ENCODE peak calls at places on chromosomes 3 and 15, in seven cellular contexts. One of them, this sample, is unnamed.
A peak's percentile ranks its signal among the peaks of the same experiment; 100 is the strongest.

GRCh38 chr3:185477316-185477715 is 21.5 kb downstream of the TMEM41A start:
- DNase-seq in GM12865: no peak
- DNase-seq in colonic mucosa: peak; percentile 37
- DNase-seq in suprapubic skin: no peak
- DNase-seq in lung: no peak
- DNase-seq in AG09309: no peak
- DNase-seq in HepG2: no peak
- DNase-seq in this sample: no peak

GRCh38 chr3:67529337-67529736 is 125.1 kb downstream of the SUCLG2 start:
- DNase-seq in GM12865: no peak
- DNase-seq in colonic mucosa: no peak
- DNase-seq in suprapubic skin: no peak
- DNase-seq in lung: no peak
- DNase-seq in AG09309: no peak
- DNase-seq in HepG2: peak; percentile 8
- DNase-seq in this sample: no peak

GRCh38 chr15:46408312-46408711 is 773.5 kb downstream of the SQOR start:
- DNase-seq in GM12865: no peak
- DNase-seq in colonic mucosa: no peak
- DNase-seq in suprapubic skin: no peak
- DNase-seq in lung: no peak
- DNase-seq in AG09309: no peak
- DNase-seq in HepG2: no peak
- DNase-seq in this sample: no peak

GRCh38 chr15:28929200-28929599 is 43.4 kb downstream of the APBA2 start:
- DNase-seq in GM12865: no peak
- DNase-seq in colonic mucosa: no peak
- DNase-seq in suprapubic skin: no peak
- DNase-seq in lung: no peak
- DNase-seq in AG09309: no peak
- DNase-seq in HepG2: no peak
- DNase-seq in this sample: no peak

GRCh38 chr3:149534671-149535394 is 60.3 kb downstream of the TM4SF4 start:
- DNase-seq in GM12865: no peak
- DNase-seq in colonic mucosa: no peak
- DNase-seq in suprapubic skin: no peak
- DNase-seq in lung: peak; percentile 51
- DNase-seq in AG09309: peak; percentile 46
- DNase-seq in HepG2: no peak
- DNase-seq in this sample: no peak

GRCh38 chr3:188881954-188882641 is 289.7 kb upstream of the TPRG1 start:
- DNase-seq in GM12865: no peak
- DNase-seq in colonic mucosa: no peak
- DNase-seq in suprapubic skin: no peak
- DNase-seq in lung: no peak
- DNase-seq in AG09309: peak; percentile 80
- DNase-seq in HepG2: peak; percentile 24
- DNase-seq in this sample: peak; percentile 75

GRCh38 chr3:126746395-126747177 is 42.5 kb downstream of the CHCHD6 start:
- DNase-seq in GM12865: no peak
- DNase-seq in colonic mucosa: no peak
- DNase-seq in suprapubic skin: no peak
- DNase-seq in lung: peak; percentile 65
- DNase-seq in AG09309: peak; percentile 10
- DNase-seq in HepG2: peak; percentile 84
- DNase-seq in this sample: peak; percentile 16

GRCh38 chr3:146247906-146248305 is 3.0 kb downstream of the PLSCR4 start:
- DNase-seq in GM12865: no peak
- DNase-seq in colonic mucosa: no peak
- DNase-seq in suprapubic skin: no peak
- DNase-seq in lung: no peak
- DNase-seq in AG09309: no peak
- DNase-seq in HepG2: no peak
- DNase-seq in this sample: no peak

GRCh38 chr3:124084398-124084881 is 92.5 kb upstream of the ROPN1 start:
- DNase-seq in GM12865: no peak
- DNase-seq in colonic mucosa: no peak
- DNase-seq in suprapubic skin: no peak
- DNase-seq in lung: no peak
- DNase-seq in AG09309: peak; percentile 11
- DNase-seq in HepG2: no peak
- DNase-seq in this sample: no peak

GRCh38 chr15:33565099-33565498 is 254.3 kb downstream of the RYR3 start:
- DNase-seq in GM12865: no peak
- DNase-seq in colonic mucosa: no peak
- DNase-seq in suprapubic skin: no peak
- DNase-seq in lung: peak; percentile 39
- DNase-seq in AG09309: no peak
- DNase-seq in HepG2: no peak
- DNase-seq in this sample: peak; percentile 81

GRCh38 chr3:117277816-117278215 is 568.2 kb downstream of the TUSC7 start:
- DNase-seq in GM12865: no peak
- DNase-seq in colonic mucosa: peak; percentile 20
- DNase-seq in suprapubic skin: no peak
- DNase-seq in lung: no peak
- DNase-seq in AG09309: no peak
- DNase-seq in HepG2: no peak
- DNase-seq in this sample: no peak

GRCh38 chr15:57477736-57478522 is 101.6 kb downstream of the CGNL1 start:
- DNase-seq in GM12865: peak; percentile 2
- DNase-seq in colonic mucosa: no peak
- DNase-seq in suprapubic skin: no peak
- DNase-seq in lung: no peak
- DNase-seq in AG09309: no peak
- DNase-seq in HepG2: peak; percentile 97
- DNase-seq in this sample: no peak
- H3K4me3 ChIP-seq in GM12865: no peak overlapping the region
- H3K4me3 ChIP-seq in colonic mucosa: no peak overlapping the region
- H3K4me3 ChIP-seq in suprapubic skin: no peak overlapping the region
- H3K4me3 ChIP-seq in lung: no peak overlapping the region
- H3K4me3 ChIP-seq in AG09309: no peak overlapping the region
- H3K4me3 ChIP-seq in HepG2: no peak overlapping the region
- H3K4me3 ChIP-seq in this sample: no peak overlapping the region

DNA sequence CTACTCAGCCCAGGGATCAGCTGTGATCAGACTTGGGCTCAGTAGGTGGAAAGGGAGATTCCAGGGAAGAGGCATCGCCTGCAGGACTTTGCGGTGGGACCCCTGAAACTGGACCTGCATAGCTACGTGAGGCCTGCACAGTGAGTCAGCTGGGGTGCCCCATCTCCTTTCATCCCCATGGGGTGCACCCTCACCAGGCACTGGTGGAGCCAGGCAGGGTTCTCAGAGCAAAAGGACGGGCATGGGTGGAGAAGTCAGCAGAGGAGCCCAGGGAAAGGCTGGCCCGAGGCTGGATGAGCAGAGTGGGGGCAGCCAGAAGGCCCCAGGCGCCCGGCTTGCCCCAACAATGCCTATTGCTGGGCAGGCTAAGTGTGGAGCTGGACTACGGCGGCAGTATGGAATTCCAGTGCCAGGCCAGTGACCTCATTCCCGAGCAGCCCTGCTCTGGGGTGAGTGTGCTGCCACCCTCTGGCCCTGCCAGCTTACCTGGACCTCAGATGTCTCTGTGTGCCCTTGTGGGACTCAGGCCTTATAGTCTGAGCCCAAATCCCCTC is 19.7 kb downstream of the ACAA1 start:
- DNase-seq in GM12865: no peak
- DNase-seq in colonic mucosa: no peak
- DNase-seq in suprapubic skin: peak; percentile 49
- DNase-seq in lung: peak; percentile 59
- DNase-seq in AG09309: no peak
- DNase-seq in HepG2: no peak
- DNase-seq in this sample: no peak
- TF ChIP-seq CTCF in GM12865: no peak
- TF ChIP-seq CTCF in colonic mucosa: no peak
- TF ChIP-seq CTCF in suprapubic skin: no peak
- TF ChIP-seq CTCF in lung: no peak
- TF ChIP-seq CTCF in AG09309: no peak
- TF ChIP-seq CTCF in HepG2: no peak
- TF ChIP-seq CTCF in this sample: no peak

GRCh38 chr3:173058229-173058628 is 82.8 kb downstream of the SPATA16 start:
- DNase-seq in GM12865: no peak
- DNase-seq in colonic mucosa: no peak
- DNase-seq in suprapubic skin: no peak
- DNase-seq in lung: no peak
- DNase-seq in AG09309: no peak
- DNase-seq in HepG2: no peak
- DNase-seq in this sample: no peak

GRCh38 chr3:173055228-173055933 is 85.7 kb downstream of the SPATA16 start:
- DNase-seq in GM12865: no peak
- DNase-seq in colonic mucosa: no peak
- DNase-seq in suprapubic skin: no peak
- DNase-seq in lung: no peak
- DNase-seq in AG09309: no peak
- DNase-seq in HepG2: no peak
- DNase-seq in this sample: no peak
- H3K4me3 ChIP-seq in GM12865: no peak overlapping the region
- H3K4me3 ChIP-seq in colonic mucosa: no peak overlapping the region
- H3K4me3 ChIP-seq in suprapubic skin: no peak overlapping the region
- H3K4me3 ChIP-seq in lung: no peak overlapping the region
- H3K4me3 ChIP-seq in AG09309: no peak overlapping the region
- H3K4me3 ChIP-seq in HepG2: no peak overlapping the region
- H3K4me3 ChIP-seq in this sample: no peak overlapping the region

GRCh38 chr15:40807028-40807887 is at the start of the genes DNAJC17 and ZFYVE19:
- DNase-seq in GM12865: peak; percentile 99
- DNase-seq in colonic mucosa: peak; percentile 98
- DNase-seq in suprapubic skin: peak; percentile 96
- DNase-seq in lung: peak; percentile 96
- DNase-seq in AG09309: peak; percentile 90
- DNase-seq in HepG2: peak; percentile 96
- DNase-seq in this sample: peak; percentile 97
- TF ChIP-seq CTCF in GM12865: no peak
- TF ChIP-seq CTCF in colonic mucosa: no peak
- TF ChIP-seq CTCF in suprapubic skin: no peak
- TF ChIP-seq CTCF in lung: no peak
- TF ChIP-seq CTCF in AG09309: no peak
- TF ChIP-seq CTCF in HepG2: peak; percentile 13
- TF ChIP-seq CTCF in this sample: no peak

This sample was measured in astrocyte of the cerebellum.